ENCODE peak calls at places on chromosomes 3 and 15, in ten cellular contexts. G, H, F, E, W, X, D, P, A and V are unnamed samples.

GRCh38 chr15:78909791-78910228 is 35.0 kb downstream of the CTSH start:
- DNase-seq in G (no peak), E (peak; percentile 52), X (peak; percentile 28), P (peak; percentile 81), D (peak; percentile 70), H (no peak), W (peak; percentile 67), F (no peak), A (no peak), V (peak; percentile 67)

GRCh38 chr3:142930510-142930909 is 33.0 kb downstream of the PAQR9 start:
- DNase-seq in D (no peak), E (no peak), H (no peak), G (no peak), X (no peak), A (no peak), P (no peak), F (no peak), W (no peak), V (no peak)

GRCh38 chr3:71887256-71887655 is 102.3 kb upstream of the PROK2 start:
- DNase-seq in D (no peak), H (no peak), X (no peak), G (no peak), E (no peak), A (no peak), W (no peak), P (no peak), F (no peak), V (no peak)

GRCh38 chr3:123480428-123480827 is 31.5 kb upstream of the ADCY5 start:
- DNase-seq in X (no peak), P (no peak), E (no peak), A (no peak), W (no peak), G (no peak), H (no peak), D (no peak), F (no peak), V (no peak)

GRCh38 chr3:149971403-149972075 is 844 bp upstream of the PFN2 start:
- DNase-seq in H (no peak), P (no peak), F (peak; percentile 83), W (no peak), E (peak; percentile 51), A (no peak), D (no peak), X (peak; percentile 75), G (peak; percentile 30), V (no peak)

GRCh38 chr3:24520941-24521305 is 26.3 kb upstream of the THRB start:
- DNase-seq in A (no peak), D (no peak), P (no peak), G (no peak), H (no peak), W (no peak), F (no peak), E (no peak), X (no peak), V (peak; percentile 47)

GRCh38 chr3:58377168-58377567 is 44.5 kb downstream of the PXK start:
- DNase-seq in E (no peak), X (no peak), F (no peak), H (no peak), A (no peak), G (no peak), D (no peak), W (no peak), P (no peak), V (no peak)

GRCh38 chr3:27089641-27090040 is 279.5 kb downstream of the NEK10 start:
- DNase-seq in F (no peak), W (no peak), P (no peak), D (no peak), A (no peak), G (no peak), X (no peak), H (no peak), E (no peak), V (no peak)

GRCh38 chr3:8663177-8664061 is 18.8 kb upstream of the SSUH2 start:
- DNase-seq in H (peak; percentile 74), P (peak; percentile 90), W (peak; percentile 84), F (no peak), E (peak; percentile 73), A (peak; percentile 23), G (no peak), X (peak; percentile 62), D (peak; percentile 82), V (peak; percentile 87)

GRCh38 chr3:31908391-31909097 is 72.5 kb downstream of the OSBPL10 start:
- DNase-seq in P (no peak), E (no peak), A (no peak), F (no peak), H (no peak), X (peak; percentile 19), D (peak; percentile 16), G (no peak), W (no peak), V (peak; percentile 20)
- TF ChIP-seq CTCF in P (no peak), E (no peak), A (peak; percentile 27), F (no peak), H (no peak), X (peak; percentile 24), D (no peak), G (no peak), W (no peak), V (no peak)

GRCh38 chr15:68818088-68818670 is 2.5 kb downstream of the ANP32A start:
- DNase-seq in F (peak; percentile 80), W (peak; percentile 72), X (peak; percentile 73), D (peak; percentile 73), P (peak; percentile 87), G (peak; percentile 68), E (peak; percentile 42), A (no peak), H (peak; percentile 76), V (peak; percentile 81)
- TF ChIP-seq CTCF in F (no peak), W (peak; percentile 20), X (no peak), D (no peak), P (no peak), G (peak; percentile 9), E (no peak), A (no peak), H (no peak), V (no peak)

GRCh38 chr3:30319713-30320112 is 286.7 kb upstream of the TGFBR2 start:
- DNase-seq in A (no peak), G (peak; percentile 36), X (peak; percentile 39), H (peak; percentile 49), E (peak; percentile 41), F (no peak), D (peak; percentile 8), P (peak; percentile 54), W (no peak), V (peak; percentile 43)
- TF ChIP-seq CTCF in A (peak; percentile 49), G (peak; percentile 61), X (peak; percentile 57), H (peak; percentile 49), E (peak; percentile 32), F (peak; percentile 28), D (peak; percentile 11), P (peak; percentile 51), W (no peak), V (peak; percentile 53)

GRCh38 chr15:57406040-57406772 is 29.9 kb downstream of the CGNL1 start:
- DNase-seq in G (no peak), W (no peak), P (no peak), E (no peak), X (peak; percentile 10), F (no peak), H (peak; percentile 37), A (no peak), D (no peak), V (no peak)

GRCh38 chr15:57405133-57405532 is 28.8 kb downstream of the CGNL1 start:
- DNase-seq in P (no peak), G (no peak), X (no peak), E (no peak), A (no peak), W (no peak), H (no peak), D (no peak), F (no peak), V (no peak)

GRCh38 chr15:57403532-57403931 is 27.2 kb downstream of the CGNL1 start:
- DNase-seq in W (no peak), D (no peak), P (no peak), H (peak; percentile 29), A (no peak), X (no peak), E (no peak), F (no peak), G (no peak), V (no peak)

GRCh38 chr15:57403007-57403406 is 26.7 kb downstream of the CGNL1 start:
- DNase-seq in E (no peak), W (no peak), H (no peak), F (no peak), X (no peak), A (no peak), P (no peak), G (no peak), D (no peak), V (no peak)

DNA sequence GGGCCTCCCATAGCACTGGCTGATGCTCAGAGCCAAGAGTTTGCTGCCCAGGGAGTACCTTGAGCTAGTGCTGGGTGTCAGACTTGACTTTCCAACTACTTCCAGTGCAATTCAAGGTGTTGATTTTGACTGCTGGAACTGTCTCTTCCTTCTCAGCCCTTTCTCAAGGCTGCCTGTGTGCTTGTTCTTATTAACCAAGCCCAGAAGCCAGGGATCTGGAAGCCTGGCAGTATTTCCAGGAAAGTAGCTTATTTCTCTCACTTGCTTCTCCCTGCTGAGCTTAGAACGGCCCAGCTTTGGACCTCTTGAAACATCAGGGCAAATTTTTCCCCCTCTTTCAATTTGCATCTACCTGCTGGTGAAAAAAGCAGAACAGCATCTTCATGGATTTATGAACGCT is 27.6 kb downstream of the CGNL1 start:
- DNase-seq in A (no peak), E (no peak), D (no peak), G (no peak), H (no peak), F (no peak), X (no peak), W (no peak), P (no peak), V (no peak)
- TF ChIP-seq CTCF in A (no peak), E (no peak), D (no peak), G (no peak), H (no peak), F (no peak), X (no peak), W (no peak), P (no peak), V (no peak)

GRCh38 chr3:40588406-40588805 is 63.6 kb downstream of the ZNF621 start:
- DNase-seq in F (no peak), D (no peak), X (no peak), W (no peak), P (peak; percentile 7), E (peak; percentile 13), A (no peak), G (no peak), H (no peak), V (peak; percentile 24)
- TF ChIP-seq CTCF in F (no peak), D (no peak), X (no peak), W (no peak), P (no peak), E (no peak), A (no peak), G (no peak), H (no peak), V (no peak)